ENCODE peak calls at places on chromosomes 7 and 10, in four cellular contexts. L is K562, I is A549, T is HepG2. V is an unnamed sample.

GRCh38 chr10:23918090-23918704 is 290.7 kb upstream of the KIAA1217 start:
- DNase-seq in L (no peak), I (no peak), T (no peak), V (no peak)

GRCh38 chr7:150322833-150323681 is at the start of the genes ACTR3C and LRRC61:
- DNase-seq in L (peak; percentile 96), I (no peak), T (peak; percentile 74), V (peak; percentile 68)

GRCh38 chr10:27742926-27743735 is 2.5 kb downstream of the MKX start:
- DNase-seq in L (no peak), I (no peak), T (no peak), V (peak; percentile 53)

GRCh38 chr7:131061818-131062217 is 265.9 kb upstream of the MKLN1 start:
- DNase-seq in L (no peak), I (no peak), T (peak; percentile 34), V (no peak)

GRCh38 chr10:607545-608196 is 81.8 kb downstream of the DIP2C start:
- DNase-seq in L (no peak), I (no peak), T (no peak), V (no peak)

GRCh38 chr7:73715648-73716317 is 3.7 kb downstream of the STX1A start:
- DNase-seq in L (peak; percentile 87), I (peak; percentile 99), T (peak; percentile 90), V (no peak)

GRCh38 chr10:75877877-75878276 is 446.5 kb downstream of the LRMDA start:
- DNase-seq in L (no peak), I (no peak), T (peak; percentile 37), V (no peak)

GRCh38 chr7:20797174-20798080 is 10.7 kb upstream of the SP8 start:
- DNase-seq in L (no peak), I (peak; percentile 39), T (no peak), V (peak; percentile 71)

GRCh38 chr10:28125701-28126100 is 126.8 kb upstream of the ODAD2 start:
- DNase-seq in L (no peak), I (no peak), T (no peak), V (no peak)

GRCh38 chr10:104336829-104337526 is 1.3 kb downstream of the ITPRIP start:
- DNase-seq in L (peak; percentile 3), I (no peak), T (peak; percentile 20), V (no peak)

DNA sequence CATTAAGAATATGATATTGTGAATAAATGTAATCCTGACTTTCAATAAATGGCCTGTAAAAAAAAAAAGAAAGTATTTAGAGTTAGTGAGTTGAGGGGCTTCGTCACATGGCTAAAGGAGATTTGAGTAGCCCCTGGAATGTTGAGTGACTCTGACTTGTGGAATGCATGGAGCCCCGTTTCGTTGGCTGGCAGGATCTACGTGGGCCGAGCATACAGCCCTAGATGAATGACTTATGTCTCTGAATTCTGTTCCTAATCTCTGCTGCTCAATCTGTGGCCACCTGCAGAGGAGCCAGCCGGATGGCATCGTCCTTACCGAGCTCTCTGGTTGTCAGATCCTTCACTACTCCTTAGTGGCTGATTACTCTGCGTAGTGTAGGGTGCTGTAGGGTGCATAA is 155.7 kb downstream of the MGMT start:
- DNase-seq in L (no peak), I (no peak), T (no peak), V (no peak)
- TF ChIP-seq ESRRA in L (no peak), I (no peak), T (no peak), V (no peak)

GRCh38 chr10:21694646-21695045 is 160.6 kb downstream of the MLLT10 start:
- DNase-seq in L (no peak), I (no peak), T (no peak), V (no peak)
- TF ChIP-seq USF2 in L (no peak), I (no peak), T (no peak), V (no peak)

DNA sequence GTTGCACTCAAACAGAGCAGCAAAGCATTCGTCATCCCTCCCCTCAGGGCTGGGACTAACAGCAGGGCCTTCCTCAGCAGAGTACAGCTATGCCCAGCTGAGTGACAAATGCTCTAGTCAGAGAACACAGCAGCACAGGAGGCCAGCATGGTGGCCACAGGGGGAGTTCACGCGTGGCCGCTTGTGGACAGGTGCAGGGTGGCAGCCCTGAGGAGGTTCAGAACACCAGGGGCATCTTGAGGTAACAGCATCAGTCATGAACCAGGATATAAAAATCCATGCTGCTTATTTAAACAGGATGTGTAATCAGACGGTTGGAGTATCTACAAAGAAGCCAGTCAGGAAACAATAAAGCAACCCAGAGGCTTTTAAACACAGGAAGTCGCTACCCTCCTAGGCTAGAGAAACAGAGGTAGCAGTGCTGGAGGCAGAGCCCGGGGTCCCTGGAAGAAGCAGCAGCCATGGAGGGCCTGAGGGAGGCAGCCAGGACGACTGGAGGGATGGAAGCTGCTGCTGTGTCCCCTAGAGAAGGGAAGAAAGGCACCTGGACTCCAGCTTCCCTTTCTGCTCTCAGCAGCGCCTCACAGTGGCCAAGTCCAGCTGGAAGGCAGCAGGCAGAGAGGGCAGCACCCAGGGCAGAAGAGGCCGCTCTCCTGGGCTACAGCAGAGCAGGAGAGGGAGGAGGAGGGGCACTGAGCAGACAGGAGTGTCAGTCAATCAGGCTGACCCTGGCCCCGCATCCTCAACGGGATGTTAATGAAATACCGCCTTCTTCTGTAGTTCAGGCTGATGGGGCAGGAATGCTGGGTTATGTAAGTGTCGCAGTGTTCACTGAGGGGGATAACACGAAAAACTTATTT is 70.8 kb upstream of the UCN3 start:
- DNase-seq in L (peak; percentile 15), I (peak; percentile 77), T (peak; percentile 68), V (peak; percentile 98)
- TF ChIP-seq HMGXB4 in L (no peak), I (no peak), T (no peak), V (peak; percentile 40)

GRCh38 chr10:117375360-117376147 is at the start of gene PDZD8:
- DNase-seq in L (peak; percentile 88), I (peak; percentile 77), T (peak; percentile 77), V (peak; percentile 92)
- TF ChIP-seq ESRRA in L (no peak), I (no peak), T (no peak), V (no peak)

DNA sequence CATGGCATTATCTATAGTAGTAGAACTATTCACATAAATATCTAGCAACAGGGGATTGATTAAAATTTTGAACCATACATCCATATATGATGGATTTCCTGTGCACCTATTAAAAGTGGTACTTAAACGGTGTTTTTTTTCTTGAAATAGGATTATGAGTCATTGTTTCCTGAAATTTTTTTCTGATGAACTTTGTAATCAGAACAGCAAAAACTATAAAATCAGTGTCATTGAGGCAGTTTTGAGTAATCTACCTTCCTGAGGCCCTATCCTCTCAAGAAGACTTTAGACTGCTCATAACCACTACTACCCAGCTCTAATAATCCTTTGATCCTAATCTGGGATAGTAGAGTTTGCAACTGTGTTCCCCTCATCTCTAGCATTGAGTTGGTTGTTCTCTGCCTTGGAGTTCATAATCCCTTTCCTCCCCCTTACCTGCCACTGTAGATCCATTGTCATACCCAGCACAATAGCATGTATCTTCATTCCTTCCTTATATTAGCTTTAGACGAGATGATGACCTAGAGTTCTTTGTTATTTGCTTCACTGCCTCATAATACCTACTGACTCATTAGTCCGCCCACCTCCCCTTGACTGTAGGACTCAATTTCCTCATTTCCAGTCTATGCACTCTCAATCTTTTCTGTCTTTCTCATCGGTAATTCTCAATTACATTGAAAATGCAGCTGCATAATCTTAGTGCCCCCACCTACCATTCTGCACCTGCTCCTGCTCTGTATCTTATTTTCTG is 133.4 kb downstream of the LRRC4 start:
- DNase-seq in L (no peak), I (no peak), T (no peak), V (no peak)
- TF ChIP-seq USF2 in L (no peak), I (no peak), T (no peak), V (no peak)

DNA sequence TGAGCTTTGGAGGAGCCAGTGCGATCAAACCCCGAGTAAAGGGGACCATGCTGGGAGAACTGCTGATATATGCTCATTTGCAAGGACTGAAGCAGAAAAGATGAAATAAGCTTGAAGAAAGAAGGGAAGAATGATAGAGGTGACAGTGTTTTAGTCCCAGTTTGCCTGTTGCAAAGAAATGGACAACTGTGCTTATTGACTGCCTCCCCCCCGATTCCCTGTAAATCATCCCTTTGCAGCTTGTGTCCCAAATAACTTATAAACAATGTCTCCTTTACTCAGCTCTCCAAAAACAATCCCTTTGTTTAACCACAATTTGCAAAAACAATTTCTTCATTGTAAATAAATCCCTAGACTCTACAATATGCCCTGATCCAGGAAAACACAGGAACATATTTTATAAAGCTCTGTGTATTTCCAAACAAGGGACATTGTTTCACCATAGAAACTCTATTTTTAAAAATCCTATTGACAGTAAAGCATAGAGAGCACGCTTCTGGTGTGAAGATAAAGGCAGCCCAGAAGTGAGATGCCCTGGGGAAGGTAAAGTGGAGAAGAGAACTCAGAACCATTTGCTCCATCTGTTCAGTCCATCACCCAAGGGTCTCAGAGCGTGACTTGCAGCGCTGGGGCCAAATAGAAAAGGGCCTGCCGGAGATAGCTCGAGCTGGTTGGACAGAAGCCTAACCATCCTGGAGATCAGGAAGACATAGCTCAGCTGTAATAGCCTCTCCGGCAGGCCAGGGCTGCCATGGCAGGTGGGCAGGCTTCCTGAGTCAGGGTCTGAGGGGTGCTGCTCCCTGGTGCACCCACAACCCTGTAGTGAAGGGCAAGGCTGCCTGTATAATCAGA is 280.5 kb downstream of the WDR11 start:
- DNase-seq in L (no peak), I (no peak), T (no peak), V (no peak)
- TF ChIP-seq HMGXB4 in L (no peak), I (no peak), T (no peak), V (no peak)

DNA sequence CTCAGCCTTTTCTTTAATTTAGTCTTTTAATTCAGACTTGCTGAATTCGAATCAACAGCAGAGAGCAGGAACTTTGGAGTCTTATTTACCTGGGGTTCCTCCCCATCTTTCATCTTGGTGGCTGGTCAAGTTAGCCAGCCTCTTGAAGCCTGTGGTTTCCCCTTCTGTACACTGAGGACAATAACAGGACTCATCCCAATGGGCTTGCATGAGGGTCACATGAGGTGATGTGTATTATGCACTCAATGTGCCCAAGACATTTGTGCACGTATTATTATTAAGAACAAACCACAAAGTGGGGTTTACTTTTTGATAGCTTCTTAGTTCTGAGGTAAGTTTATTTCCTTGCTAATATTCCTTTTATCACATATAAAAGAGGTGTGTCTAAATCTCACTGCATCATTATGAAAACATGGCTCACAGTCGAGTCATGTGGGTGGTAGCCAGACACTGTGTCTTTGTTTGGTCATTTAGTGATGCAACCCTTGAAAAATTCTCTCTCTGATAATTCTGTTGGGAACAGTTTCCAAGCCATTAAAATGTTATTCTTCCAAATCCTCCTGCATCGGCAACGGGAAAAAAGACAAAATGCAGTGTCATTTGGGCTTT is 86.5 kb upstream of the GRB10 start:
- DNase-seq in L (no peak), I (peak; percentile 55), T (peak; percentile 8), V (no peak)
- TF ChIP-seq ESRRA in L (no peak), I (no peak), T (no peak), V (no peak)

V was measured in WTC11.